ENCODE peak calls at places on chromosomes 1 and 21, in seven cellular contexts. One of them, this sample, is unnamed.

GRCh38 chr1:172378109-172378755 is 42.3 kb upstream of the C1orf105 start:
- DNase-seq in mucosa of descending colon: no peak
- DNase-seq in SJSA1: no peak
- DNase-seq in small intestine: no peak
- DNase-seq in MM.1S: no peak
- DNase-seq in fibroblast of lung: no peak
- DNase-seq in heart left ventricle: no peak
- DNase-seq in this sample: no peak

GRCh38 chr1:76209238-76209637 is 134.7 kb downstream of the ST6GALNAC3 start:
- DNase-seq in small intestine: no peak
- DNase-seq in fibroblast of lung: no peak
- DNase-seq in MM.1S: no peak
- DNase-seq in mucosa of descending colon: no peak
- DNase-seq in heart left ventricle: no peak
- DNase-seq in SJSA1: no peak
- DNase-seq in this sample: no peak

GRCh38 chr21:38985423-38986378 is 180.0 kb downstream of the ETS2 start:
- DNase-seq in small intestine: no peak
- DNase-seq in SJSA1: peak; percentile 86
- DNase-seq in heart left ventricle: peak; percentile 89
- DNase-seq in mucosa of descending colon: peak; percentile 74
- DNase-seq in fibroblast of lung: peak; percentile 91
- DNase-seq in MM.1S: no peak
- DNase-seq in this sample: no peak

GRCh38 chr1:205432116-205432515 is 10.3 kb upstream of the LEMD1 start:
- DNase-seq in heart left ventricle: no peak
- DNase-seq in MM.1S: no peak
- DNase-seq in fibroblast of lung: no peak
- DNase-seq in mucosa of descending colon: no peak
- DNase-seq in small intestine: no peak
- DNase-seq in SJSA1: no peak
- DNase-seq in this sample: no peak

GRCh38 chr1:156993426-156994147 is 52.0 kb downstream of the ARHGEF11 start:
- DNase-seq in heart left ventricle: no peak
- DNase-seq in MM.1S: no peak
- DNase-seq in fibroblast of lung: no peak
- DNase-seq in mucosa of descending colon: no peak
- DNase-seq in small intestine: peak; percentile 96
- DNase-seq in SJSA1: no peak
- DNase-seq in this sample: no peak

GRCh38 chr1:13540871-13541270 is 27.1 kb upstream of the LRRC38 start:
- DNase-seq in fibroblast of lung: no peak
- DNase-seq in MM.1S: no peak
- DNase-seq in SJSA1: no peak
- DNase-seq in mucosa of descending colon: no peak
- DNase-seq in heart left ventricle: peak; percentile 62
- DNase-seq in small intestine: no peak
- DNase-seq in this sample: no peak

GRCh38 chr1:21338568-21339401 is 48.5 kb upstream of the ECE1 start:
- DNase-seq in heart left ventricle: peak; percentile 87
- DNase-seq in small intestine: peak; percentile 81
- DNase-seq in fibroblast of lung: no peak
- DNase-seq in mucosa of descending colon: peak; percentile 84
- DNase-seq in SJSA1: no peak
- DNase-seq in MM.1S: no peak
- DNase-seq in this sample: peak; percentile 93

GRCh38 chr1:22410928-22411495 is 40.6 kb upstream of the ZBTB40 start:
- DNase-seq in heart left ventricle: no peak
- DNase-seq in mucosa of descending colon: no peak
- DNase-seq in fibroblast of lung: no peak
- DNase-seq in SJSA1: no peak
- DNase-seq in MM.1S: no peak
- DNase-seq in small intestine: no peak
- DNase-seq in this sample: no peak

GRCh38 chr1:21613072-21613867 is 55.9 kb downstream of the RAP1GAP start:
- DNase-seq in SJSA1: no peak
- DNase-seq in heart left ventricle: no peak
- DNase-seq in fibroblast of lung: no peak
- DNase-seq in small intestine: no peak
- DNase-seq in mucosa of descending colon: no peak
- DNase-seq in MM.1S: no peak
- DNase-seq in this sample: no peak

GRCh38 chr21:26844258-26845065 is 747 bp downstream of the ADAMTS1 start:
- DNase-seq in mucosa of descending colon: peak; percentile 53
- DNase-seq in small intestine: no peak
- DNase-seq in SJSA1: peak; percentile 56
- DNase-seq in fibroblast of lung: peak; percentile 56
- DNase-seq in MM.1S: peak; percentile 45
- DNase-seq in heart left ventricle: peak; percentile 84
- DNase-seq in this sample: peak; percentile 59

GRCh38 chr1:219659005-219659632 is 46.2 kb upstream of the ZC3H11B start:
- DNase-seq in fibroblast of lung: peak; percentile 82
- DNase-seq in heart left ventricle: no peak
- DNase-seq in small intestine: no peak
- DNase-seq in SJSA1: no peak
- DNase-seq in MM.1S: no peak
- DNase-seq in mucosa of descending colon: no peak
- DNase-seq in this sample: no peak

GRCh38 chr1:243268284-243268653 is 12.4 kb downstream of the SDCCAG8 start:
- DNase-seq in heart left ventricle: no peak
- DNase-seq in fibroblast of lung: peak; percentile 98
- DNase-seq in mucosa of descending colon: no peak
- DNase-seq in SJSA1: no peak
- DNase-seq in small intestine: no peak
- DNase-seq in MM.1S: no peak
- DNase-seq in this sample: no peak

GRCh38 chr1:217524787-217525520 is 105.9 kb downstream of the GPATCH2 start:
- DNase-seq in heart left ventricle: no peak
- DNase-seq in small intestine: no peak
- DNase-seq in MM.1S: no peak
- DNase-seq in mucosa of descending colon: no peak
- DNase-seq in SJSA1: no peak
- DNase-seq in fibroblast of lung: peak; percentile 62
- DNase-seq in this sample: no peak

GRCh38 chr1:180173952-180174351 is 19.3 kb downstream of the QSOX1 start:
- DNase-seq in MM.1S: no peak
- DNase-seq in mucosa of descending colon: no peak
- DNase-seq in fibroblast of lung: peak; percentile 47
- DNase-seq in small intestine: peak; percentile 45
- DNase-seq in heart left ventricle: peak; percentile 93
- DNase-seq in SJSA1: no peak
- DNase-seq in this sample: peak; percentile 84

GRCh38 chr1:48219803-48220202 is 2.7 kb upstream of the SLC5A9 start:
- DNase-seq in MM.1S: no peak
- DNase-seq in SJSA1: no peak
- DNase-seq in heart left ventricle: no peak
- DNase-seq in fibroblast of lung: no peak
- DNase-seq in mucosa of descending colon: no peak
- DNase-seq in small intestine: no peak
- DNase-seq in this sample: no peak

GRCh38 chr1:8089535-8090228 is 63.6 kb upstream of the ERRFI1 start:
- DNase-seq in SJSA1: no peak
- DNase-seq in mucosa of descending colon: no peak
- DNase-seq in heart left ventricle: no peak
- DNase-seq in MM.1S: no peak
- DNase-seq in fibroblast of lung: peak; percentile 58
- DNase-seq in small intestine: no peak
- DNase-seq in this sample: no peak

GRCh38 chr1:30878559-30878958 is 30.0 kb downstream of the SDC3 start:
- DNase-seq in mucosa of descending colon: no peak
- DNase-seq in MM.1S: no peak
- DNase-seq in heart left ventricle: no peak
- DNase-seq in fibroblast of lung: no peak
- DNase-seq in small intestine: no peak
- DNase-seq in SJSA1: no peak
- DNase-seq in this sample: no peak

GRCh38 chr1:30881266-30882181 is 27.0 kb downstream of the SDC3 start:
- DNase-seq in MM.1S: no peak
- DNase-seq in heart left ventricle: no peak
- DNase-seq in fibroblast of lung: no peak
- DNase-seq in small intestine: no peak
- DNase-seq in mucosa of descending colon: no peak
- DNase-seq in SJSA1: no peak
- DNase-seq in this sample: no peak

GRCh38 chr1:30879940-30880339 is 28.6 kb downstream of the SDC3 start:
- DNase-seq in heart left ventricle: no peak
- DNase-seq in fibroblast of lung: no peak
- DNase-seq in SJSA1: no peak
- DNase-seq in mucosa of descending colon: no peak
- DNase-seq in small intestine: no peak
- DNase-seq in MM.1S: no peak
- DNase-seq in this sample: peak; percentile 13

GRCh38 chr1:30879126-30879786 is 29.3 kb downstream of the SDC3 start:
- DNase-seq in fibroblast of lung: peak; percentile 29
- DNase-seq in mucosa of descending colon: no peak
- DNase-seq in SJSA1: no peak
- DNase-seq in small intestine: no peak
- DNase-seq in heart left ventricle: no peak
- DNase-seq in MM.1S: no peak
- DNase-seq in this sample: no peak

GRCh38 chr1:30880631-30881155 is 27.9 kb downstream of the SDC3 start:
- DNase-seq in SJSA1: no peak
- DNase-seq in fibroblast of lung: no peak
- DNase-seq in MM.1S: no peak
- DNase-seq in mucosa of descending colon: no peak
- DNase-seq in heart left ventricle: no peak
- DNase-seq in small intestine: no peak
- DNase-seq in this sample: peak; percentile 34
- H3K4me1 ChIP-seq in SJSA1: peaks cover 28% of the 10 kb centered on the region
- H3K4me1 ChIP-seq in fibroblast of lung: no peaks in the 10 kb centered on the region
- H3K4me1 ChIP-seq in MM.1S: no peaks in the 10 kb centered on the region
- H3K4me1 ChIP-seq in mucosa of descending colon: peaks cover 2% of the 10 kb centered on the region
- H3K4me1 ChIP-seq in heart left ventricle: peaks cover 11% of the 10 kb centered on the region
- H3K4me1 ChIP-seq in small intestine: no peaks in the 10 kb centered on the region
- H3K4me1 ChIP-seq in this sample: no peaks in the 10 kb centered on the region

DNA sequence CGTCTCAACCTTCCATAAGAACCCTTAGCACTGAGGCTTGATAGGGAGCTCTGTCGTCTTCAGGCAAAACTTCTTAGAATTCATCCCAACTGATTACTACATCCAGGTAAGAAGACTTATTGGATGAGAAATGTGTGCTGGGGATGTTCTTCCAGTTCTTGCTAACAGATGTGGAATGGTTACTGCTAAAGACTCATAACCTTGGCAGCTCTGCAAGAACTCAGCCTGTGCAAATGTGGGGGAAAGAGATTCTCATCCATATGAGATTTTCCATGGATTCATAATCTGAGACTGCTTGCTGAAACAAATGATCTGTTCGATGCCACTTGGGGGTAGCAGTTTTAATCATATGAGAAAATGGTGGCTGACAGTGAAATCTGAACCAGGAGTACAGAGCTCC is 48.2 kb downstream of the NTPCR start:
- DNase-seq in SJSA1: no peak
- DNase-seq in MM.1S: no peak
- DNase-seq in heart left ventricle: no peak
- DNase-seq in fibroblast of lung: no peak
- DNase-seq in mucosa of descending colon: no peak
- DNase-seq in small intestine: no peak
- DNase-seq in this sample: no peak
- H3K4me1 ChIP-seq in SJSA1: no peaks in the 10 kb centered on the region
- H3K4me1 ChIP-seq in MM.1S: no peaks in the 10 kb centered on the region
- H3K4me1 ChIP-seq in heart left ventricle: no peaks in the 10 kb centered on the region
- H3K4me1 ChIP-seq in fibroblast of lung: no peaks in the 10 kb centered on the region
- H3K4me1 ChIP-seq in mucosa of descending colon: no peaks in the 10 kb centered on the region
- H3K4me1 ChIP-seq in small intestine: no peaks in the 10 kb centered on the region
- H3K4me1 ChIP-seq in this sample: peaks cover 5% of the 10 kb centered on the region

GRCh38 chr1:23555949-23556640 is 3.2 kb downstream of the ID3 start:
- DNase-seq in heart left ventricle: peak; percentile 28
- DNase-seq in MM.1S: no peak
- DNase-seq in small intestine: peak; percentile 77
- DNase-seq in fibroblast of lung: peak; percentile 86
- DNase-seq in mucosa of descending colon: no peak
- DNase-seq in SJSA1: peak; percentile 80
- DNase-seq in this sample: peak; percentile 44
- H3K4me1 ChIP-seq in heart left ventricle: peaks cover 44% of the 10 kb centered on the region
- H3K4me1 ChIP-seq in MM.1S: peaks cover 33% of the 10 kb centered on the region
- H3K4me1 ChIP-seq in small intestine: no peaks in the 10 kb centered on the region
- H3K4me1 ChIP-seq in fibroblast of lung: peaks cover 29% of the 10 kb centered on the region
- H3K4me1 ChIP-seq in mucosa of descending colon: peaks cover 33% of the 10 kb centered on the region
- H3K4me1 ChIP-seq in SJSA1: peaks cover 61% of the 10 kb centered on the region
- H3K4me1 ChIP-seq in this sample: peaks cover 34% of the 10 kb centered on the region

GRCh38 chr1:224432672-224433040 is 1.9 kb downstream of the WDR26 start:
- DNase-seq in mucosa of descending colon: no peak
- DNase-seq in heart left ventricle: no peak
- DNase-seq in small intestine: peak; percentile 6
- DNase-seq in fibroblast of lung: peak; percentile 16
- DNase-seq in SJSA1: no peak
- DNase-seq in MM.1S: peak; percentile 38
- DNase-seq in this sample: no peak
- H3K4me1 ChIP-seq in mucosa of descending colon: peaks cover 16% of the 10 kb centered on the region
- H3K4me1 ChIP-seq in heart left ventricle: peaks cover 22% of the 10 kb centered on the region
- H3K4me1 ChIP-seq in small intestine: peaks cover 2% of the 10 kb centered on the region
- H3K4me1 ChIP-seq in fibroblast of lung: peaks cover 9% of the 10 kb centered on the region
- H3K4me1 ChIP-seq in SJSA1: peaks cover 42% of the 10 kb centered on the region
- H3K4me1 ChIP-seq in MM.1S: peaks cover 25% of the 10 kb centered on the region
- H3K4me1 ChIP-seq in this sample: peaks cover 39% of the 10 kb centered on the region

GRCh38 chr1:2908081-2908480 is 106.6 kb upstream of the TTC34 start:
- DNase-seq in SJSA1: no peak
- DNase-seq in mucosa of descending colon: no peak
- DNase-seq in MM.1S: no peak
- DNase-seq in fibroblast of lung: no peak
- DNase-seq in small intestine: no peak
- DNase-seq in heart left ventricle: no peak
- DNase-seq in this sample: no peak

GRCh38 chr1:2907051-2907450 is 105.6 kb upstream of the TTC34 start:
- DNase-seq in MM.1S: no peak
- DNase-seq in mucosa of descending colon: no peak
- DNase-seq in heart left ventricle: no peak
- DNase-seq in small intestine: no peak
- DNase-seq in SJSA1: no peak
- DNase-seq in fibroblast of lung: no peak
- DNase-seq in this sample: no peak

GRCh38 chr1:2909797-2910196 is 108.3 kb upstream of the TTC34 start:
- DNase-seq in SJSA1: no peak
- DNase-seq in small intestine: no peak
- DNase-seq in mucosa of descending colon: no peak
- DNase-seq in fibroblast of lung: no peak
- DNase-seq in MM.1S: no peak
- DNase-seq in heart left ventricle: no peak
- DNase-seq in this sample: no peak

GRCh38 chr1:2910211-2910610 is 108.7 kb upstream of the TTC34 start:
- DNase-seq in fibroblast of lung: no peak
- DNase-seq in mucosa of descending colon: no peak
- DNase-seq in small intestine: no peak
- DNase-seq in heart left ventricle: no peak
- DNase-seq in SJSA1: no peak
- DNase-seq in MM.1S: no peak
- DNase-seq in this sample: no peak

DNA sequence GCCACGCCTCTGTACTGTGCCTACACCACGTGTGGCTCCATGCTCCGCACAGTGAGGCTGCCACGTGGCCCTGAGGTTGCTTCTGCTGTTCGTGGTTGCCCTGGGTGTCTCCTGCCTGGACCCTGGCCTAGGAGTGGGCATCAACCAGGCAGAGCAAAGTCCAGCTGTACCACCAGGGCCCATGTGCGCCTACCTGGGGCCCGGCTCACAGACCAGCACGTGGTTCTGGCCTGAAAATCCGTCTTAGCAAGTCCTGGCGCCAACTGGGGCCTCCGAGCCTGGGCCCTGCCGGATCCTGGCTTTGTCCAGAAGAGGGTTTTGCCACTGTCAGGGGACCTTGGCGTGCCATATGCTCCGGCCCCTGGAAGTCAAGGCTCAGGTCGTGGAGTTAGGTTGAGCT is 107.1 kb upstream of the TTC34 start:
- DNase-seq in SJSA1: no peak
- DNase-seq in heart left ventricle: no peak
- DNase-seq in mucosa of descending colon: no peak
- DNase-seq in fibroblast of lung: no peak
- DNase-seq in small intestine: no peak
- DNase-seq in MM.1S: no peak
- DNase-seq in this sample: no peak
- H3K4me1 ChIP-seq in SJSA1: no peaks in the 10 kb centered on the region
- H3K4me1 ChIP-seq in heart left ventricle: no peaks in the 10 kb centered on the region
- H3K4me1 ChIP-seq in mucosa of descending colon: no peaks in the 10 kb centered on the region
- H3K4me1 ChIP-seq in fibroblast of lung: no peaks in the 10 kb centered on the region
- H3K4me1 ChIP-seq in small intestine: no peaks in the 10 kb centered on the region
- H3K4me1 ChIP-seq in MM.1S: no peaks in the 10 kb centered on the region
- H3K4me1 ChIP-seq in this sample: no peaks in the 10 kb centered on the region